ENCODE peak calls at places on chromosomes 3 and 15, in nine cellular contexts. E is right lobe of liver, G is ovary, X is GM13977, U is BE2C, V is astrocyte of the spinal cord, I is OCI-LY7, K is tibial artery, J is GM10248. R is an unnamed sample.
A peak's percentile ranks its signal among the peaks of the same experiment; 100 is the strongest.

GRCh38 chr15:77335298-77335697 is 84.6 kb downstream of the PEAK1 start:
- DNase-seq in I (no peak), V (no peak), K (peak; percentile 30), X (no peak), J (no peak), U (peak; percentile 41), G (no peak), E (no peak), R (no peak)

GRCh38 chr15:78051622-78052405 is 25.7 kb downstream of the TBC1D2B start:
- DNase-seq in X (no peak), I (peak; percentile 43), V (peak; percentile 49), G (no peak), U (peak; percentile 27), E (no peak), K (no peak), J (no peak), R (no peak)

GRCh38 chr15:69324031-69324430 is 25.3 kb downstream of the PAQR5 start:
- DNase-seq in K (no peak), E (no peak), J (no peak), G (peak; percentile 27), X (no peak), U (no peak), V (no peak), I (no peak), R (no peak)

GRCh38 chr3:53728606-53729005 is 117.6 kb downstream of the CHDH start:
- DNase-seq in E (no peak), G (no peak), U (no peak), I (no peak), J (no peak), X (no peak), V (no peak), K (no peak), R (no peak)

GRCh38 chr15:87032291-87032690 is 952.6 kb downstream of the AGBL1 start:
- DNase-seq in E (no peak), X (no peak), K (no peak), J (no peak), I (no peak), V (no peak), U (no peak), G (no peak), R (no peak)

GRCh38 chr3:5165698-5166097 is 21.8 kb upstream of the EDEM1 start:
- DNase-seq in X (no peak), J (no peak), E (no peak), K (no peak), I (no peak), G (no peak), V (no peak), U (no peak), R (no peak)

GRCh38 chr3:170117134-170117533 is 64.4 kb downstream of the PHC3 start:
- DNase-seq in U (no peak), I (peak; percentile 10), V (peak; percentile 12), E (no peak), J (no peak), X (no peak), G (no peak), K (no peak), R (no peak)

GRCh38 chr3:188197388-188197847 is 43.5 kb downstream of the LPP start:
- DNase-seq in X (peak; percentile 37), V (peak; percentile 22), I (no peak), E (no peak), U (peak; percentile 46), J (peak; percentile 13), K (no peak), G (no peak), R (peak; percentile 37)

GRCh38 chr15:83205725-83206324 is 1.8 kb downstream of the HDGFL3 start:
- DNase-seq in X (peak; percentile 25), E (no peak), I (peak; percentile 8), G (no peak), J (no peak), V (peak; percentile 93), K (no peak), U (no peak), R (no peak)

GRCh38 chr3:107813066-107813465 is 277.8 kb downstream of the CD47 start:
- DNase-seq in I (no peak), E (no peak), V (no peak), U (no peak), X (no peak), K (no peak), G (no peak), J (no peak), R (no peak)

GRCh38 chr3:47825590-47825989 is 22.7 kb downstream of the DHX30 start:
- DNase-seq in V (no peak), G (no peak), J (no peak), I (peak; percentile 21), K (no peak), E (no peak), X (no peak), U (peak; percentile 22), R (no peak)

GRCh38 chr3:86537171-86537570 is 453.8 kb downstream of the VGLL3 start:
- DNase-seq in K (no peak), E (no peak), I (no peak), J (no peak), G (no peak), X (no peak), V (no peak), U (no peak), R (no peak)

GRCh38 chr15:80467311-80467714 is 63.1 kb downstream of the ARNT2 start:
- DNase-seq in I (no peak), E (no peak), K (no peak), V (no peak), J (no peak), U (no peak), X (no peak), G (no peak), R (no peak)

GRCh38 chr3:51538459-51539290 is at the start of gene RAD54L2:
- DNase-seq in V (peak; percentile 88), E (peak; percentile 83), G (peak; percentile 79), U (peak; percentile 78), I (peak; percentile 87), K (peak; percentile 71), J (peak; percentile 91), X (peak; percentile 90), R (peak; percentile 91)

GRCh38 chr3:111747490-111747889 is 111.6 kb upstream of the PHLDB2 start:
- DNase-seq in V (peak; percentile 92), U (no peak), E (no peak), X (no peak), J (no peak), K (no peak), I (no peak), G (no peak), R (no peak)

GRCh38 chr15:39497759-39498565 is 82.9 kb upstream of the THBS1 start:
- DNase-seq in K (no peak), U (no peak), V (no peak), G (no peak), X (no peak), I (no peak), J (no peak), E (no peak), R (no peak)

GRCh38 chr3:59559721-59560514 is 510.1 kb upstream of the CFAP20DC start:
- DNase-seq in J (no peak), X (no peak), G (no peak), I (no peak), K (no peak), V (peak; percentile 96), E (no peak), U (no peak), R (no peak)

GRCh38 chr3:188021502-188022040 is 132.4 kb upstream of the LPP start:
- DNase-seq in K (peak; percentile 47), G (no peak), X (no peak), V (peak; percentile 59), I (no peak), U (no peak), E (no peak), J (no peak), R (no peak)

GRCh38 chr3:129575987-129576364 is 30.5 kb downstream of the PLXND1 start:
- DNase-seq in J (no peak), E (no peak), I (peak; percentile 53), X (no peak), U (no peak), V (no peak), G (no peak), K (no peak), R (no peak)

DNA sequence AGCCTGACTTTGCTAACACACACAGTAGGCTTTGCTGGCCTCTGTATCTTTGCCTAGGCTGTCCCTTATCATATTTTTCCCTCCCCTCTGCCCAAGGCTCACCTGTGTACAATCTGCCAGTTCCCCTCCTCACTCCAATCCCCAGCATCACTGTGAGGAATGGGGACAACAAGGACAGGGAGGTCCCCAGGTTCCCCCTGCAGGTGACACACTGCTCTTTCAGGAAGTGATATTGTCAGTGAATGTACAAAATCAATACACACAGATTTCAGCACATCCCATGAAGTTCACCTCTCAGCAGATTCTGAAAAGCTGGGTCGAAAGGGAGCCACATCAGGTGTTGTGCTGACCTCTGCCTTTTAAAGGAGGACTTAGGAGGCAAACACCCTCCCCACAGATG is 177.5 kb downstream of the RAB11A start:
- DNase-seq in E (no peak), U (no peak), J (peak; percentile 28), K (no peak), I (peak; percentile 14), G (no peak), X (no peak), V (no peak), R (no peak)
- TF ChIP-seq CTCF in E (no peak), U (peak; percentile 40), J (no peak), K (no peak), I (peak; percentile 62), G (no peak), X (peak; percentile 25), V (no peak), R (no peak)

GRCh38 chr3:186566772-186567071 is 417 bp downstream of the TBCCD1 start:
- DNase-seq in G (no peak), K (no peak), V (no peak), J (no peak), U (no peak), I (no peak), E (no peak), X (no peak), R (no peak)
- TF ChIP-seq CTCF in G (no peak), K (no peak), V (no peak), J (no peak), U (no peak), I (no peak), E (no peak), X (no peak), R (no peak)

DNA sequence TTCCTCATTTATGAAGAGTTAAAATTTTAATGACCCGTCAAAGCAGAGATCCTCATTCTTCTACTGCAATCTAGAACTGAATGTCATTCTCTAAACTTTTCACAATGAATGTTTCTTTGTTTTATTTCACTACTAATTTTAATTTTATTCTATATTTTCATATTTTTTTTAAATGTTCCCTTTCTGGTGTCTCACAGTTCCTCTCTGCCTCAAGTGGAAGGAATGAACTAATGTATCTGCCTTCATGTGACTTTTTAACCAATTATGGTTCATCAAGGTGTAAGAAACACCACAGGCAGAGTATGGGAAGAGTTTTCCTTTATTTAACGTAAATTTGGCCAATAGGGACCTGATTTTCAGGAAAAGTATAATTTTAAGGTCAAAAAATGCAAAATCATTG is 441.7 kb downstream of the EPHA6 start:
- DNase-seq in U (no peak), J (no peak), V (no peak), I (no peak), E (no peak), K (no peak), X (no peak), G (no peak), R (no peak)
- TF ChIP-seq CTCF in U (peak; percentile 23), J (no peak), V (no peak), I (no peak), E (no peak), K (no peak), X (no peak), G (no peak), R (no peak)

DNA sequence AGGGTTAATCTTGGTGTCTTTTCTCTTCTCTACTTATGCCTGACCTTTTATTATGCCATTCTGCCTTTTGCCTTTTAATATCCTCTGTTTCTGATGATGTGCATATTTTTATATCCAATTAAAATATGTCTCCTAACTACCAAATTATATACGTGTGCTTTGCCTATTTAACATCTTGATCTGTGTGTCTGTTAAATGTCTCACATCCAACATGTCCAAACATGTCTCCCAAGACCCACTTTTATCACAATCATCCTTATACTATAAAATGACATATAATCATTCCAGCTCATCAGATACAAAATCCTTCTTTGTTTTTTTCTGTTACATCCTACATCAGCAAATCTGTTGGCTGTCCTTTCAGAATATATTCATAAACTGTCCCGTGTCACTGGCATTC is 539.5 kb downstream of the ZPLD1 start:
- DNase-seq in I (no peak), K (no peak), V (no peak), U (no peak), E (no peak), G (no peak), J (no peak), X (no peak), R (no peak)
- TF ChIP-seq CTCF in I (no peak), K (no peak), V (no peak), U (no peak), E (no peak), G (no peak), J (no peak), X (no peak), R (no peak)